ENCODE peak calls at places on chromosome 4, in six cellular contexts. G, E, J, K, P and W are unnamed samples.
A peak's percentile ranks its signal among the peaks of the same experiment; 100 is the strongest.

GRCh38 chr4:108493596-108493931 is 126.8 kb upstream of the RPL34 start:
- DNase-seq in G (no peak), E (no peak), J (no peak), K (no peak), P (no peak), W (no peak)

GRCh38 chr4:69038582-69038981 is 57.7 kb upstream of the UGT2B7 start:
- DNase-seq in G (peak; percentile 12), E (no peak), J (peak; percentile 92), K (peak; percentile 18), P (no peak), W (no peak)

GRCh38 chr4:118757761-118758213 is 72.6 kb downstream of the METTL14 start:
- DNase-seq in G (no peak), E (no peak), J (no peak), K (no peak), P (no peak), W (peak; percentile 17)

GRCh38 chr4:113636877-113637276 is 124.7 kb downstream of the CAMK2D start:
- DNase-seq in G (peak; percentile 18), E (no peak), J (peak; percentile 88), K (no peak), P (peak; percentile 78), W (no peak)

GRCh38 chr4:77310931-77311330 is 153.9 kb downstream of the CCNG2 start:
- DNase-seq in G (no peak), E (peak; percentile 8), J (no peak), K (no peak), P (no peak), W (peak; percentile 30)

GRCh38 chr4:168859888-168860694 is 150.0 kb downstream of the CBR4 start:
- DNase-seq in G (no peak), E (no peak), J (no peak), K (no peak), P (no peak), W (no peak)

GRCh38 chr4:66178901-66179300 is 508.6 kb upstream of the EPHA5 start:
- DNase-seq in G (no peak), E (peak; percentile 18), J (peak; percentile 80), K (no peak), P (no peak), W (no peak)

GRCh38 chr4:121654738-121655137 is 42.0 kb downstream of the ANXA5 start:
- DNase-seq in G (no peak), E (no peak), J (no peak), K (no peak), P (no peak), W (no peak)

GRCh38 chr4:138406881-138407280 is 164.7 kb upstream of the SLC7A11 start:
- DNase-seq in G (no peak), E (no peak), J (no peak), K (no peak), P (no peak), W (no peak)

GRCh38 chr4:2186133-2186864 is 55.6 kb downstream of the HAUS3 start:
- DNase-seq in G (peak; percentile 47), E (peak; percentile 91), J (peak; percentile 60), K (peak; percentile 52), P (peak; percentile 29), W (peak; percentile 66)

GRCh38 chr4:5365071-5366008 is 314.1 kb downstream of the STK32B start:
- DNase-seq in G (peak; percentile 23), E (peak; percentile 36), J (peak; percentile 97), K (peak; percentile 39), P (peak; percentile 55), W (peak; percentile 75)

GRCh38 chr4:5783486-5783885 is 72.5 kb downstream of the EVC start:
- DNase-seq in G (no peak), E (no peak), J (no peak), K (no peak), P (no peak), W (no peak)

GRCh38 chr4:1770791-1771231 is 22.3 kb upstream of the FGFR3 start:
- DNase-seq in G (no peak), E (no peak), J (no peak), K (no peak), P (no peak), W (no peak)

GRCh38 chr4:76549765-76550164 is 114.7 kb downstream of the SHROOM3 start:
- DNase-seq in G (no peak), E (no peak), J (no peak), K (no peak), P (no peak), W (no peak)

GRCh38 chr4:3307486-3307885 is 14.7 kb downstream of the RGS12 start:
- DNase-seq in G (no peak), E (no peak), J (no peak), K (no peak), P (no peak), W (no peak)

GRCh38 chr4:22238742-22239141 is 277.1 kb downstream of the ADGRA3 start:
- DNase-seq in G (no peak), E (peak; percentile 77), J (no peak), K (no peak), P (no peak), W (peak; percentile 46)

GRCh38 chr4:77449996-77450395 is 155.6 kb upstream of the CXCL13 start:
- DNase-seq in G (no peak), E (no peak), J (no peak), K (no peak), P (no peak), W (no peak)

DNA sequence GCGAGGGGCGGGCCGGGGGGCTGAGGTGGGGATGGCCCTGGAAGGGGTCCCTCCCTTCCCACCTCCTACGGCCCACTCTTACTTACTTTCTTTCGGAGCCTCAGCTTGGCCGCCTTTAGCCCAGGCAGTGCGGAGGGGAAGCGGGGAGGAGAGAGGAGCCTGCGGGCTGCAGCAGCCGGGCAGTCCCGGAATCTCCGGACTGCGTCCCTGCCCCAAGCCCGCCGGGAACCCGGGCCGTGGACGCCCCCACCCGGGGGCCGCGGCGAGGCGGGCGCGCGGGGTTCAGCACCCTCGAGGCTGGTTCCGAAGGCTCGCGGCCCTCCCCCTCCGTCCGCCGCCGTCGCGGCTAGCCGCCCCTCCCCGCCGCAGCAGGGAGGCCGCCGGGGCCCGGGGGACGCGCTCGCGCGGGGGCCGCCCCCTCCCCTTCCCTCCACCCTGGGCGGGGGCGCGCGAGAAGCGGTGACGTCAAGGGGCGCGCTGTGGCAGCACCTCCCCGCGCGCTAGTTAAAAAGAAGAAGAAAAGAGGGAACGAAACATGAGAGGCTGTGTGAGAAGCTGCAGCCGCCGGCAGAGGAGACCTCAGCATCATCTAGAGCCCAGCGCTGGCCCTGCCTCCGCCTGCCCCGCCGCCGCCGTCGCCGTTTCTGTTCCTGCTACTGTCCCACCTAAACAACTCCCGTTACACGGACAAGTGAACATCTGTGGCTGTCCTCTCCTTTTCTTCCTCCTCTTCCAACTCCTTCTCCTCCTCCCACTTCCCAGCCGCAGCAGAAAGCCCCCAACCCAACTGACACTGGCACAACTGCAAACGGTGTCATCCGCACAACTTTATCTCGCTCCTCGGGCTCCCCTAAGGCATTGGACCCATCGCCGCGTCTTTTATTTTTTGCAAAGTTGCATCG is at the start of gene HHIP:
- DNase-seq in G (no peak), E (peak; percentile 72), J (peak; percentile 22), K (no peak), P (no peak), W (peak; percentile 78)
- TF ChIP-seq EZH2 in G (no peak), E (no peak), J (no peak), K (no peak), P (no peak), W (peak; percentile 11)

GRCh38 chr4:16785800-16786527 is 112.5 kb downstream of the LDB2 start:
- DNase-seq in G (no peak), E (no peak), J (no peak), K (no peak), P (no peak), W (peak; percentile 8)
- TF ChIP-seq CTCF in G (no peak), E (no peak), J (no peak), K (no peak), P (no peak), W (no peak)

GRCh38 chr4:179880756-179881155 is 2362.4 kb upstream of the TENM3 start:
- DNase-seq in G (no peak), E (no peak), J (no peak), K (no peak), P (no peak), W (no peak)
- H3K9me2 ChIP-seq in G (no peaks in the 10 kb centered on the region), E (no peaks in the 10 kb centered on the region), J (no peaks in the 10 kb centered on the region), K (no peaks in the 10 kb centered on the region), P (no peaks in the 10 kb centered on the region), W (no peaks in the 10 kb centered on the region)

DNA sequence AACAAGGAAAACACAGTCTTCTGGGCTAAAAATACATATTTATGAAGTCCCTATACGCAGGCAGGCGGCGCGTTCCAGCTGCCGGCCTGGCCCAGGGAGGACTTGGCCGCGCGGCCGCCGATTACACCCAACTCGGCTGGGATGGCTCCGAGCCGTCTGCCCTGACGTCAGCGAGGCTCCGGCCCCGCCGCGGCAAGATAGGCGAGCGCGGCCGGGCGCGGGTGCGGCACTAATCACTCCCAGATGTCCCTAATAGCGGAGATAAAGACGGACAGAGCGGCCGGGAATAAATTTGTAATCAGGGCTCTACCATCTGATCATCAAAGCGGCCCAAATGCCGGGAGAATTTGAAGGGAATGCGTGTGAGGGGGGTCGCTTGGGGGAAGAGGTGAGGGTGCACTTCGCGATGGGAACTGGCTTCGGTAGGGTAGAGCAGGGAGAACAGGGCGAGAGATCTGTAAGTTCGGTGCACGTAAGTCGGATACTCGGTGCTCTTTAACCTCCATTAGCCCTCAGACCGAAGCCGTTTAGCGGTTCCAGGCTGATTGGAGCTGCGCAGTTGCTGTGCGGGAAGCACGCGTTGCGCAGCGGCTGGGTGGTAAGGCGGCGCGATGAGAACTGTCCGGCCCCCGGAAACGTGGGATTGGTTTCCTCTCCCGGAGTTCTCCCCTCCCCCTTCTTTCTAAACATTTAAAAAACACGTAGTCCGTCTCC is 7.7 kb downstream of the HAND2 start:
- DNase-seq in G (no peak), E (peak; percentile 81), J (no peak), K (no peak), P (no peak), W (peak; percentile 93)
- TF ChIP-seq EZH2 in G (no peak), E (peak; percentile 92), J (no peak), K (no peak), P (no peak), W (peak; percentile 45)

DNA sequence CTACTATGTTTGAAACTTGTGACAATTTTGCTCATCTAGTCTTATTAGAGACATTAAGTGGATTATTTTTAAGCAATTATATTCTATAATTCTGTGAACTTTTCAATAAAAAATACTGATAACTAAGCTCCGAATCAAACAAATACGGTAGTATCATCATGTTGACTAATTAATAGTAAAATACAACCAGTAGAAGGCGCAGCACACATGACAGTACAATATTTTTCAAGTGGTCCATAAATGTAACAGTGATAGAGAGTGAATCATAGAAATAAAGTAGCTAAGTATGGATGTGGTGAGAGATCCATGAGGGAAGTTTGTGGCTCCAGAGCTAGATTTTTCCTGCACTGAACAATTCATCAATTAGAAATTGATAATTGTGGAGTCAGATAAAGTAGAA is 666.2 kb downstream of the KCTD8 start:
- DNase-seq in G (no peak), E (no peak), J (peak; percentile 54), K (no peak), P (no peak), W (no peak)
- TF ChIP-seq CTCF in G (no peak), E (no peak), J (peak; percentile 69), K (no peak), P (peak; percentile 18), W (peak; percentile 17)